ENCODE peak calls at places on chromosomes 6 and 20, in five cellular contexts. One of them, this sample, is unnamed.
A peak's percentile ranks its signal among the peaks of the same experiment; 100 is the strongest.

GRCh38 chr6:160139420-160139851 is 17.8 kb downstream of the SLC22A1 start:
- DNase-seq in astrocyte of the cerebellum: peak; percentile 71
- DNase-seq in activated T-helper 9 cell treated with anti-CD3 and anti-CD28 coated beads, Interleukin-2, amount 50 U/mL, for 16 hours: no peak
- DNase-seq in HTR-8/SVneo: peak; percentile 85
- DNase-seq in stimulated activated CD8-positive, alpha-beta memory T cell treated with anti-CD3 and anti-CD28 coated beads, Interleukin-12 subunit alpha, Interleukin-12 subunit beta, amount 100 ng/mL, for 4 hours: no peak
- DNase-seq in this sample: no peak

GRCh38 chr6:117169781-117170281 is 95.5 kb upstream of the VGLL2 start:
- DNase-seq in HTR-8/SVneo: no peak
- DNase-seq in activated T-helper 9 cell treated with anti-CD3 and anti-CD28 coated beads, Interleukin-2, amount 50 U/mL, for 16 hours: no peak
- DNase-seq in astrocyte of the cerebellum: no peak
- DNase-seq in stimulated activated CD8-positive, alpha-beta memory T cell treated with anti-CD3 and anti-CD28 coated beads, Interleukin-12 subunit alpha, Interleukin-12 subunit beta, amount 100 ng/mL, for 4 hours: no peak
- DNase-seq in this sample: no peak

GRCh38 chr20:60255866-60256265 is 297.6 kb downstream of the CDH26 start:
- DNase-seq in stimulated activated CD8-positive, alpha-beta memory T cell treated with anti-CD3 and anti-CD28 coated beads, Interleukin-12 subunit alpha, Interleukin-12 subunit beta, amount 100 ng/mL, for 4 hours: no peak
- DNase-seq in HTR-8/SVneo: peak; percentile 36
- DNase-seq in activated T-helper 9 cell treated with anti-CD3 and anti-CD28 coated beads, Interleukin-2, amount 50 U/mL, for 16 hours: no peak
- DNase-seq in astrocyte of the cerebellum: no peak
- DNase-seq in this sample: no peak

GRCh38 chr20:32466739-32467505 is 108.8 kb downstream of the ASXL1 start:
- DNase-seq in astrocyte of the cerebellum: no peak
- DNase-seq in activated T-helper 9 cell treated with anti-CD3 and anti-CD28 coated beads, Interleukin-2, amount 50 U/mL, for 16 hours: no peak
- DNase-seq in HTR-8/SVneo: no peak
- DNase-seq in stimulated activated CD8-positive, alpha-beta memory T cell treated with anti-CD3 and anti-CD28 coated beads, Interleukin-12 subunit alpha, Interleukin-12 subunit beta, amount 100 ng/mL, for 4 hours: no peak
- DNase-seq in this sample: no peak

GRCh38 chr20:45052698-45053440 is 48.1 kb downstream of the KCNS1 start:
- DNase-seq in activated T-helper 9 cell treated with anti-CD3 and anti-CD28 coated beads, Interleukin-2, amount 50 U/mL, for 16 hours: no peak
- DNase-seq in HTR-8/SVneo: no peak
- DNase-seq in stimulated activated CD8-positive, alpha-beta memory T cell treated with anti-CD3 and anti-CD28 coated beads, Interleukin-12 subunit alpha, Interleukin-12 subunit beta, amount 100 ng/mL, for 4 hours: no peak
- DNase-seq in astrocyte of the cerebellum: peak; percentile 94
- DNase-seq in this sample: no peak

GRCh38 chr6:29510202-29510601 is 22.4 kb upstream of the MAS1L start:
- DNase-seq in activated T-helper 9 cell treated with anti-CD3 and anti-CD28 coated beads, Interleukin-2, amount 50 U/mL, for 16 hours: no peak
- DNase-seq in HTR-8/SVneo: peak; percentile 57
- DNase-seq in stimulated activated CD8-positive, alpha-beta memory T cell treated with anti-CD3 and anti-CD28 coated beads, Interleukin-12 subunit alpha, Interleukin-12 subunit beta, amount 100 ng/mL, for 4 hours: no peak
- DNase-seq in astrocyte of the cerebellum: no peak
- DNase-seq in this sample: peak; percentile 7

GRCh38 chr6:26299286-26300042 is 65.5 kb upstream of the BTN3A2 start:
- DNase-seq in activated T-helper 9 cell treated with anti-CD3 and anti-CD28 coated beads, Interleukin-2, amount 50 U/mL, for 16 hours: no peak
- DNase-seq in HTR-8/SVneo: no peak
- DNase-seq in stimulated activated CD8-positive, alpha-beta memory T cell treated with anti-CD3 and anti-CD28 coated beads, Interleukin-12 subunit alpha, Interleukin-12 subunit beta, amount 100 ng/mL, for 4 hours: no peak
- DNase-seq in astrocyte of the cerebellum: no peak
- DNase-seq in this sample: no peak

GRCh38 chr6:159720708-159721107 is 6.6 kb upstream of the WTAP start:
- DNase-seq in astrocyte of the cerebellum: no peak
- DNase-seq in stimulated activated CD8-positive, alpha-beta memory T cell treated with anti-CD3 and anti-CD28 coated beads, Interleukin-12 subunit alpha, Interleukin-12 subunit beta, amount 100 ng/mL, for 4 hours: no peak
- DNase-seq in activated T-helper 9 cell treated with anti-CD3 and anti-CD28 coated beads, Interleukin-2, amount 50 U/mL, for 16 hours: no peak
- DNase-seq in HTR-8/SVneo: no peak
- DNase-seq in this sample: no peak

GRCh38 chr20:18737140-18737539 is 76.4 kb upstream of the SCP2D1 start:
- DNase-seq in astrocyte of the cerebellum: no peak
- DNase-seq in stimulated activated CD8-positive, alpha-beta memory T cell treated with anti-CD3 and anti-CD28 coated beads, Interleukin-12 subunit alpha, Interleukin-12 subunit beta, amount 100 ng/mL, for 4 hours: no peak
- DNase-seq in HTR-8/SVneo: no peak
- DNase-seq in activated T-helper 9 cell treated with anti-CD3 and anti-CD28 coated beads, Interleukin-2, amount 50 U/mL, for 16 hours: no peak
- DNase-seq in this sample: no peak

GRCh38 chr6:138752017-138752416 is 21.6 kb upstream of the CCDC28A start:
- DNase-seq in HTR-8/SVneo: no peak
- DNase-seq in activated T-helper 9 cell treated with anti-CD3 and anti-CD28 coated beads, Interleukin-2, amount 50 U/mL, for 16 hours: no peak
- DNase-seq in astrocyte of the cerebellum: no peak
- DNase-seq in stimulated activated CD8-positive, alpha-beta memory T cell treated with anti-CD3 and anti-CD28 coated beads, Interleukin-12 subunit alpha, Interleukin-12 subunit beta, amount 100 ng/mL, for 4 hours: no peak
- DNase-seq in this sample: no peak

GRCh38 chr20:32763202-32763999 is 1.2 kb downstream of the DNMT3B start:
- DNase-seq in astrocyte of the cerebellum: no peak
- DNase-seq in stimulated activated CD8-positive, alpha-beta memory T cell treated with anti-CD3 and anti-CD28 coated beads, Interleukin-12 subunit alpha, Interleukin-12 subunit beta, amount 100 ng/mL, for 4 hours: no peak
- DNase-seq in activated T-helper 9 cell treated with anti-CD3 and anti-CD28 coated beads, Interleukin-2, amount 50 U/mL, for 16 hours: no peak
- DNase-seq in HTR-8/SVneo: no peak
- DNase-seq in this sample: no peak

GRCh38 chr20:35311409-35311808 is 19.2 kb upstream of the FAM83C start:
- DNase-seq in stimulated activated CD8-positive, alpha-beta memory T cell treated with anti-CD3 and anti-CD28 coated beads, Interleukin-12 subunit alpha, Interleukin-12 subunit beta, amount 100 ng/mL, for 4 hours: no peak
- DNase-seq in HTR-8/SVneo: no peak
- DNase-seq in astrocyte of the cerebellum: no peak
- DNase-seq in activated T-helper 9 cell treated with anti-CD3 and anti-CD28 coated beads, Interleukin-2, amount 50 U/mL, for 16 hours: peak; percentile 42
- DNase-seq in this sample: no peak

GRCh38 chr20:31987744-31988143 is 19.8 kb downstream of the XKR7 start:
- DNase-seq in HTR-8/SVneo: no peak
- DNase-seq in stimulated activated CD8-positive, alpha-beta memory T cell treated with anti-CD3 and anti-CD28 coated beads, Interleukin-12 subunit alpha, Interleukin-12 subunit beta, amount 100 ng/mL, for 4 hours: no peak
- DNase-seq in astrocyte of the cerebellum: no peak
- DNase-seq in activated T-helper 9 cell treated with anti-CD3 and anti-CD28 coated beads, Interleukin-2, amount 50 U/mL, for 16 hours: no peak
- DNase-seq in this sample: no peak

GRCh38 chr6:39821014-39821738 is 29.0 kb downstream of the DAAM2 start:
- DNase-seq in HTR-8/SVneo: no peak
- DNase-seq in activated T-helper 9 cell treated with anti-CD3 and anti-CD28 coated beads, Interleukin-2, amount 50 U/mL, for 16 hours: no peak
- DNase-seq in stimulated activated CD8-positive, alpha-beta memory T cell treated with anti-CD3 and anti-CD28 coated beads, Interleukin-12 subunit alpha, Interleukin-12 subunit beta, amount 100 ng/mL, for 4 hours: no peak
- DNase-seq in astrocyte of the cerebellum: no peak
- DNase-seq in this sample: no peak

GRCh38 chr6:117404548-117404947 is 21.2 kb downstream of the ROS1 start:
- DNase-seq in HTR-8/SVneo: peak; percentile 24
- DNase-seq in stimulated activated CD8-positive, alpha-beta memory T cell treated with anti-CD3 and anti-CD28 coated beads, Interleukin-12 subunit alpha, Interleukin-12 subunit beta, amount 100 ng/mL, for 4 hours: no peak
- DNase-seq in astrocyte of the cerebellum: no peak
- DNase-seq in activated T-helper 9 cell treated with anti-CD3 and anti-CD28 coated beads, Interleukin-2, amount 50 U/mL, for 16 hours: no peak
- DNase-seq in this sample: no peak

GRCh38 chr6:28864321-28864923 is 59.4 kb downstream of the TRIM27 start:
- DNase-seq in activated T-helper 9 cell treated with anti-CD3 and anti-CD28 coated beads, Interleukin-2, amount 50 U/mL, for 16 hours: no peak
- DNase-seq in astrocyte of the cerebellum: no peak
- DNase-seq in HTR-8/SVneo: no peak
- DNase-seq in stimulated activated CD8-positive, alpha-beta memory T cell treated with anti-CD3 and anti-CD28 coated beads, Interleukin-12 subunit alpha, Interleukin-12 subunit beta, amount 100 ng/mL, for 4 hours: no peak
- DNase-seq in this sample: no peak

GRCh38 chr6:62283828-62284411 is 2.1 kb downstream of the KHDRBS2 start:
- DNase-seq in HTR-8/SVneo: no peak
- DNase-seq in stimulated activated CD8-positive, alpha-beta memory T cell treated with anti-CD3 and anti-CD28 coated beads, Interleukin-12 subunit alpha, Interleukin-12 subunit beta, amount 100 ng/mL, for 4 hours: no peak
- DNase-seq in activated T-helper 9 cell treated with anti-CD3 and anti-CD28 coated beads, Interleukin-2, amount 50 U/mL, for 16 hours: no peak
- DNase-seq in astrocyte of the cerebellum: no peak
- DNase-seq in this sample: no peak

GRCh38 chr6:144582939-144583613 is 297.9 kb downstream of the UTRN start:
- DNase-seq in stimulated activated CD8-positive, alpha-beta memory T cell treated with anti-CD3 and anti-CD28 coated beads, Interleukin-12 subunit alpha, Interleukin-12 subunit beta, amount 100 ng/mL, for 4 hours: no peak
- DNase-seq in astrocyte of the cerebellum: no peak
- DNase-seq in activated T-helper 9 cell treated with anti-CD3 and anti-CD28 coated beads, Interleukin-2, amount 50 U/mL, for 16 hours: peak; percentile 6
- DNase-seq in HTR-8/SVneo: no peak
- DNase-seq in this sample: no peak

GRCh38 chr20:40319056-40319455 is 370.0 kb downstream of the MAFB start:
- DNase-seq in stimulated activated CD8-positive, alpha-beta memory T cell treated with anti-CD3 and anti-CD28 coated beads, Interleukin-12 subunit alpha, Interleukin-12 subunit beta, amount 100 ng/mL, for 4 hours: no peak
- DNase-seq in astrocyte of the cerebellum: no peak
- DNase-seq in activated T-helper 9 cell treated with anti-CD3 and anti-CD28 coated beads, Interleukin-2, amount 50 U/mL, for 16 hours: no peak
- DNase-seq in HTR-8/SVneo: no peak
- DNase-seq in this sample: no peak

GRCh38 chr6:48542191-48542590 is 431.2 kb upstream of the PTCHD4 start:
- DNase-seq in HTR-8/SVneo: no peak
- DNase-seq in activated T-helper 9 cell treated with anti-CD3 and anti-CD28 coated beads, Interleukin-2, amount 50 U/mL, for 16 hours: no peak
- DNase-seq in astrocyte of the cerebellum: no peak
- DNase-seq in stimulated activated CD8-positive, alpha-beta memory T cell treated with anti-CD3 and anti-CD28 coated beads, Interleukin-12 subunit alpha, Interleukin-12 subunit beta, amount 100 ng/mL, for 4 hours: no peak
- DNase-seq in this sample: no peak

This sample was measured in breast epithelium.